ENCODE peak calls at places on chromosome 1, in nine cellular contexts. J is fibroblast of pulmonary artery, H is brain microvascular endothelial cell, K is cardiac fibroblast, Y is cardiac muscle cell, Q is HFF-Myc, S is upper lobe of left lung, V is left ventricle myocardium inferior, M is Peyer's patch. G is an unnamed sample.

GRCh38 chr1:43293896-43294760 is 6.7 kb upstream of the TIE1 start:
- DNase-seq in J (peak), H (peak), K (peak), Y (peak), Q (peak), S (no peak), V (no peak), M (peak), G (peak)

GRCh38 chr1:150479370-150479769 is 7.8 kb upstream of the TARS2 start:
- DNase-seq in J (no peak), H (no peak), K (no peak), Y (no peak), Q (no peak), S (no peak), V (no peak), M (no peak), G (no peak)

GRCh38 chr1:26833432-26834405 is 7.2 kb downstream of the ZDHHC18 start:
- DNase-seq in J (no peak), H (no peak), K (no peak), Y (no peak), Q (no peak), S (peak), V (peak), M (peak), G (no peak)

GRCh38 chr1:17520473-17521319 is 18.8 kb upstream of the ARHGEF10L start:
- DNase-seq in J (no peak), H (no peak), K (no peak), Y (no peak), Q (no peak), S (no peak), V (no peak), M (no peak), G (no peak)

GRCh38 chr1:200364831-200365230 is 45.0 kb downstream of the ZNF281 start:
- DNase-seq in J (no peak), H (no peak), K (no peak), Y (no peak), Q (no peak), S (no peak), V (no peak), M (no peak), G (peak)

GRCh38 chr1:215900684-215901083 is 333.6 kb downstream of the KCTD3 start:
- DNase-seq in J (no peak), H (no peak), K (no peak), Y (no peak), Q (no peak), S (no peak), V (no peak), M (no peak), G (no peak)

GRCh38 chr1:211935448-211935970 is 99.8 kb downstream of the INTS7 start:
- DNase-seq in J (no peak), H (no peak), K (no peak), Y (no peak), Q (no peak), S (no peak), V (no peak), M (no peak), G (no peak)

GRCh38 chr1:18190598-18190997 is 83.0 kb downstream of the IGSF21 start:
- DNase-seq in J (no peak), H (no peak), K (no peak), Y (no peak), Q (no peak), S (no peak), V (no peak), M (no peak), G (no peak)

GRCh38 chr1:77175230-77175844 is 43.9 kb downstream of the PIGK start:
- DNase-seq in J (peak), H (no peak), K (no peak), Y (no peak), Q (peak), S (no peak), V (no peak), M (no peak), G (peak)

GRCh38 chr1:182680901-182681300 is 3.5 kb downstream of the RGS8 start:
- DNase-seq in J (no peak), H (no peak), K (no peak), Y (no peak), Q (no peak), S (no peak), V (no peak), M (no peak), G (peak)

GRCh38 chr1:21622466-21623315 is 46.5 kb downstream of the RAP1GAP start:
- DNase-seq in J (no peak), H (no peak), K (no peak), Y (peak), Q (no peak), S (peak), V (peak), M (peak), G (no peak)

GRCh38 chr1:94805912-94806311 is 14.2 kb upstream of the SLC44A3 start:
- DNase-seq in J (peak), H (peak), K (peak), Y (peak), Q (peak), S (peak), V (no peak), M (peak), G (peak)

GRCh38 chr1:44964396-44964795 is 22.0 kb downstream of the EIF2B3 start:
- DNase-seq in J (no peak), H (no peak), K (no peak), Y (no peak), Q (no peak), S (no peak), V (no peak), M (no peak), G (no peak)

GRCh38 chr1:46342084-46342656 is 1.6 kb downstream of the NSUN4 start:
- DNase-seq in J (peak), H (peak), K (peak), Y (peak), Q (no peak), S (no peak), V (no peak), M (no peak), G (peak)

GRCh38 chr1:9183898-9184297 is 50.7 kb upstream of the H6PD start:
- DNase-seq in J (no peak), H (no peak), K (no peak), Y (no peak), Q (no peak), S (no peak), V (no peak), M (no peak), G (no peak)
- TF ChIP-seq CTCF in J (no peak), H (no peak), K (no peak), Y (no peak), Q (no peak), S (no peak), V (no peak), M (no peak), G (no peak)

GRCh38 chr1:153880962-153881361 is 41.8 kb downstream of the GATAD2B start:
- DNase-seq in J (peak), H (peak), K (peak), Y (peak), Q (peak), S (peak), V (peak), M (peak), G (peak)

GRCh38 chr1:153882296-153882912 is 40.4 kb downstream of the GATAD2B start:
- DNase-seq in J (no peak), H (no peak), K (no peak), Y (no peak), Q (no peak), S (no peak), V (no peak), M (no peak), G (no peak)

GRCh38 chr1:153883223-153883622 is 39.5 kb downstream of the GATAD2B start:
- DNase-seq in J (no peak), H (no peak), K (no peak), Y (no peak), Q (no peak), S (no peak), V (no peak), M (no peak), G (no peak)

GRCh38 chr1:153880024-153880423 is 42.7 kb downstream of the GATAD2B start:
- DNase-seq in J (no peak), H (no peak), K (no peak), Y (no peak), Q (no peak), S (no peak), V (no peak), M (no peak), G (no peak)

DNA sequence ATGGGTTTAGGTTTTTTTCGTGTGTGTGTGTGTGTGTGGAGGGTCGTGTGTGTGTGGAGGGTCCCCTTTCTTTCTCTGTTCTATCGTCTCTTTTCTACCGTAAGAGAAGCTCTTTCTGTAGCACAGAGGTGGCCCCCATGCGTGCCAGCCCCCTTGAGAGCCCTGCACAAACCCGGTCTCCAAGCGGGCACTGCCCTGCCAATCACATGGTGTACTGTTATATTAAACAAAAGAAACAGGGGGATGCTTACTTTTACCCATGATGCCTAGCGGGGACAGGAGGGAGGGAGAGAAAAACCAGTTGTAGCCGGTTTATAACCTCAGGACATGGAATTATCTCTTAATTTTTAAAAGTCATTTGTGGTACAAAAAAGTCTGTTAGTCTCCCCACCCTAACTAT is 41.0 kb downstream of the GATAD2B start:
- DNase-seq in J (peak), H (peak), K (peak), Y (peak), Q (peak), S (no peak), V (no peak), M (no peak), G (peak)
- H3K4me3 ChIP-seq in J (peak), H (peak), K (no peak), Y (no peak), Q (peak), S (no peak), V (peak), M (no peak), G (peak)

DNA sequence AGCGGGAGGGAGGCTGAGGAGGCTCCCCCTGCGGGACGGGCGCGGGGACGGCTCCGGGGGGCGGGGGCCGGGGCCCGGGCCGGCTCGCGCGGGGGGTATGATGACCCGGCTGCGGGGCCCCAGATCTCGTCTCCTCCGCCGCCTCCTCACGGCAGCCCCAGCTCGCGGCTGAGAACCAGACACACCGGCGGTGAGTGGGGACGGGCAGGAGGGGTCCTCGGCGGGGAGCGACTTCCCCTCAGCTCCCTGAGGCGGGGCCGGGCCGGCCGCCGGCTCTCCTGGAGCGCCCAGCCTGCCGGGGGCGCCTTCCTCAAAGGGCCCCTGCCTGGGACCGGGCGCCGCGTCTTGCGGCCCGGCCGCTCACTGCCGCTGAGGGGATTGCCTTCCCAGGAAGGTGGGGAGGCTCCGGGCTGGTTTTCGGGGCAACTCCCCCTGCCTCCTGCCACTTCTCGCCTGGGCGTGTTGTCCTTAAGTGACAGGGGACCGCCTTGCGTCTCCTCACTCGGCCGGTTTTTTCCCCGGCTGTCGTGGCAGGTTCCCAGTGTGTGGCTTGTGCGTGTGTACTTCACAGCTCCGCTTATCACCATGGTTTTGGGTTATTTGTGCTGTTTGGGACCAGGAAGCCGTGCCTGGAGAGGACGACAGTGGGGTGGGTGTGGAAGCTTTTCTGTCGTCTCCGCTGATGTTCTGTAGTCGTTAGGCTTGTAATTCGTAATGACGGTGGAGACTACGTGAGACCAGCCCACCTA is 800 bp downstream of the HIPK1 start:
- DNase-seq in J (peak), H (peak), K (peak), Y (peak), Q (no peak), S (peak), V (peak), M (peak), G (no peak)
- TF ChIP-seq CTCF in J (no peak), H (no peak), K (no peak), Y (peak), Q (no peak), S (no peak), V (no peak), M (no peak), G (no peak)

GRCh38 chr1:184053881-184054280 is 2.4 kb downstream of the TSEN15 start:
- DNase-seq in J (no peak), H (no peak), K (no peak), Y (no peak), Q (no peak), S (no peak), V (no peak), M (no peak), G (no peak)

GRCh38 chr1:184051138-184051484 is 419 bp upstream of the TSEN15 start:
- DNase-seq in J (peak), H (no peak), K (no peak), Y (no peak), Q (no peak), S (no peak), V (no peak), M (no peak), G (no peak)

GRCh38 chr1:184051485-184052193 is at the start of gene TSEN15:
- DNase-seq in J (peak), H (peak), K (peak), Y (peak), Q (no peak), S (peak), V (peak), M (peak), G (peak)

GRCh38 chr1:184052194-184052559 is 647 bp downstream of the TSEN15 start:
- DNase-seq in J (no peak), H (no peak), K (no peak), Y (peak), Q (no peak), S (no peak), V (no peak), M (no peak), G (no peak)

DNA sequence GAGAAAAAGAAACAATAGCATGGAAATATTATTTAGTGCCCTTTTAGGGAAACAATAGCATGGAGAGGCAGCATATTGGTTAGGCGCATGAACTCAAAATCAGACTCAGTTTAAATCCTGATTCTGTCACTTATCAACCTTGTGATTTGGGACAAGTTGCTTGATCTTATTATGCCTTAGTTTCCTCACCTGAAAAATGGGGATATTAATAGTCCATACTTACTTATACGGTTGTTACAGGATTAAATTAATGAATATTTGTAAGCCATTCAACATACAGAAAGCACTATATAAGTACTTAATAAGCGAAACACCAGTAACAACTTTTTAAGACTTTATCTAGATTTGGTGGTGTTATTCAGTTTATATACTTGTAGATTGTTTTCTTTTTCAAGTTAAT is 1.2 kb downstream of the TSEN15 start:
- DNase-seq in J (no peak), H (no peak), K (no peak), Y (no peak), Q (no peak), S (no peak), V (no peak), M (no peak), G (no peak)
- H3K4me3 ChIP-seq in J (peak), H (peak), K (no peak), Y (peak), Q (peak), S (no peak), V (peak), M (peak), G (peak)

G was measured in fibroblast of mammary gland.